ENCODE peak calls at places on chromosomes 2 and 18, in eight cellular contexts. One of them, this sample, is unnamed.

GRCh38 chr2:237060518-237061312 is 25.0 kb upstream of the COPS8 start:
- DNase-seq in sciatic nerve: no peak
- DNase-seq in tibial nerve: no peak
- DNase-seq in choroid plexus epithelial cell: peak; percentile 86
- DNase-seq in nephron progenitor cell: peak; percentile 56
- DNase-seq in activated CD4-positive, alpha-beta T cell treated with anti-CD3 and anti-CD28 coated beads for 1 hour: no peak
- DNase-seq in fibroblast of mammary gland: peak; percentile 80
- DNase-seq in endodermal cell: peak; percentile 87
- DNase-seq in this sample: no peak

GRCh38 chr18:32722279-32722678 is 50.5 kb downstream of the KLHL14 start:
- DNase-seq in nephron progenitor cell: no peak
- DNase-seq in fibroblast of mammary gland: no peak
- DNase-seq in tibial nerve: no peak
- DNase-seq in activated CD4-positive, alpha-beta T cell treated with anti-CD3 and anti-CD28 coated beads for 1 hour: no peak
- DNase-seq in choroid plexus epithelial cell: no peak
- DNase-seq in endodermal cell: no peak
- DNase-seq in sciatic nerve: no peak
- DNase-seq in this sample: no peak

GRCh38 chr2:241068942-241069810 is 32.9 kb downstream of the MTERF4 start:
- DNase-seq in tibial nerve: peak; percentile 12
- DNase-seq in activated CD4-positive, alpha-beta T cell treated with anti-CD3 and anti-CD28 coated beads for 1 hour: no peak
- DNase-seq in fibroblast of mammary gland: no peak
- DNase-seq in sciatic nerve: no peak
- DNase-seq in choroid plexus epithelial cell: no peak
- DNase-seq in endodermal cell: peak; percentile 37
- DNase-seq in nephron progenitor cell: no peak
- DNase-seq in this sample: peak; percentile 46

GRCh38 chr2:48398285-48399135 is 131.4 kb upstream of the STON1 start:
- DNase-seq in endodermal cell: no peak
- DNase-seq in activated CD4-positive, alpha-beta T cell treated with anti-CD3 and anti-CD28 coated beads for 1 hour: no peak
- DNase-seq in fibroblast of mammary gland: no peak
- DNase-seq in tibial nerve: no peak
- DNase-seq in nephron progenitor cell: no peak
- DNase-seq in choroid plexus epithelial cell: peak; percentile 7
- DNase-seq in sciatic nerve: no peak
- DNase-seq in this sample: no peak

GRCh38 chr2:43051316-43051715 is 175.1 kb downstream of the ZFP36L2 start:
- DNase-seq in sciatic nerve: peak; percentile 54
- DNase-seq in tibial nerve: no peak
- DNase-seq in activated CD4-positive, alpha-beta T cell treated with anti-CD3 and anti-CD28 coated beads for 1 hour: no peak
- DNase-seq in choroid plexus epithelial cell: peak; percentile 61
- DNase-seq in endodermal cell: no peak
- DNase-seq in fibroblast of mammary gland: peak; percentile 59
- DNase-seq in nephron progenitor cell: no peak
- DNase-seq in this sample: no peak

GRCh38 chr2:223815884-223816570 is 21.4 kb downstream of the AP1S3 start:
- DNase-seq in fibroblast of mammary gland: peak; percentile 75
- DNase-seq in tibial nerve: no peak
- DNase-seq in nephron progenitor cell: no peak
- DNase-seq in activated CD4-positive, alpha-beta T cell treated with anti-CD3 and anti-CD28 coated beads for 1 hour: no peak
- DNase-seq in endodermal cell: no peak
- DNase-seq in sciatic nerve: no peak
- DNase-seq in choroid plexus epithelial cell: peak; percentile 30
- DNase-seq in this sample: no peak

GRCh38 chr2:137173514-137173913 is 408.2 kb downstream of the THSD7B start:
- DNase-seq in nephron progenitor cell: no peak
- DNase-seq in endodermal cell: peak; percentile 64
- DNase-seq in sciatic nerve: no peak
- DNase-seq in choroid plexus epithelial cell: peak; percentile 63
- DNase-seq in tibial nerve: no peak
- DNase-seq in activated CD4-positive, alpha-beta T cell treated with anti-CD3 and anti-CD28 coated beads for 1 hour: no peak
- DNase-seq in fibroblast of mammary gland: peak; percentile 84
- DNase-seq in this sample: no peak

GRCh38 chr2:240732184-240732583 is 40.5 kb downstream of the AQP12A start:
- DNase-seq in sciatic nerve: no peak
- DNase-seq in choroid plexus epithelial cell: no peak
- DNase-seq in nephron progenitor cell: no peak
- DNase-seq in activated CD4-positive, alpha-beta T cell treated with anti-CD3 and anti-CD28 coated beads for 1 hour: no peak
- DNase-seq in fibroblast of mammary gland: no peak
- DNase-seq in endodermal cell: no peak
- DNase-seq in tibial nerve: no peak
- DNase-seq in this sample: no peak